ENCODE peak calls at places on chromosomes 11 and 22, in eight cellular contexts. One of them, this sample, is unnamed.
A peak's percentile ranks its signal among the peaks of the same experiment; 100 is the strongest.

GRCh38 chr11:58919561-58919960 is 19.7 kb upstream of the GLYATL1 start:
- DNase-seq in colonic mucosa: no peak
- DNase-seq in epithelial cell of esophagus: no peak
- DNase-seq in RWPE1: no peak
- DNase-seq in cardiac fibroblast: peak; percentile 32
- DNase-seq in GM13977: no peak
- DNase-seq in kidney: no peak
- DNase-seq in astrocyte of the spinal cord: peak; percentile 61
- DNase-seq in this sample: no peak

GRCh38 chr11:8047382-8047781 is 33.6 kb upstream of the TUB start:
- DNase-seq in RWPE1: no peak
- DNase-seq in cardiac fibroblast: no peak
- DNase-seq in GM13977: no peak
- DNase-seq in kidney: no peak
- DNase-seq in astrocyte of the spinal cord: no peak
- DNase-seq in colonic mucosa: no peak
- DNase-seq in epithelial cell of esophagus: no peak
- DNase-seq in this sample: no peak

GRCh38 chr11:9750551-9750950 is 86.7 kb downstream of the SWAP70 start:
- DNase-seq in cardiac fibroblast: no peak
- DNase-seq in epithelial cell of esophagus: peak; percentile 49
- DNase-seq in GM13977: no peak
- DNase-seq in colonic mucosa: no peak
- DNase-seq in RWPE1: no peak
- DNase-seq in kidney: no peak
- DNase-seq in astrocyte of the spinal cord: no peak
- DNase-seq in this sample: no peak

GRCh38 chr11:72023335-72023734 is 24.6 kb downstream of the IL18BP start:
- DNase-seq in epithelial cell of esophagus: peak; percentile 34
- DNase-seq in kidney: no peak
- DNase-seq in astrocyte of the spinal cord: no peak
- DNase-seq in cardiac fibroblast: no peak
- DNase-seq in GM13977: no peak
- DNase-seq in colonic mucosa: no peak
- DNase-seq in RWPE1: no peak
- DNase-seq in this sample: no peak

GRCh38 chr11:9461760-9462134 is 935 bp downstream of the ZNF143 start:
- DNase-seq in astrocyte of the spinal cord: peak; percentile 53
- DNase-seq in kidney: no peak
- DNase-seq in RWPE1: no peak
- DNase-seq in cardiac fibroblast: peak; percentile 43
- DNase-seq in epithelial cell of esophagus: peak; percentile 10
- DNase-seq in colonic mucosa: no peak
- DNase-seq in GM13977: no peak
- DNase-seq in this sample: no peak

GRCh38 chr22:43407591-43407990 is 4.2 kb upstream of the MPPED1 start:
- DNase-seq in cardiac fibroblast: no peak
- DNase-seq in colonic mucosa: no peak
- DNase-seq in kidney: peak; percentile 40
- DNase-seq in astrocyte of the spinal cord: no peak
- DNase-seq in RWPE1: no peak
- DNase-seq in GM13977: no peak
- DNase-seq in epithelial cell of esophagus: no peak
- DNase-seq in this sample: no peak

GRCh38 chr11:101321222-101321621 is 191.6 kb upstream of the PGR start:
- DNase-seq in RWPE1: no peak
- DNase-seq in astrocyte of the spinal cord: no peak
- DNase-seq in cardiac fibroblast: no peak
- DNase-seq in colonic mucosa: no peak
- DNase-seq in kidney: no peak
- DNase-seq in GM13977: no peak
- DNase-seq in epithelial cell of esophagus: peak; percentile 11
- DNase-seq in this sample: no peak

GRCh38 chr11:45578286-45578685 is 87.1 kb downstream of the CHST1 start:
- DNase-seq in GM13977: no peak
- DNase-seq in epithelial cell of esophagus: no peak
- DNase-seq in astrocyte of the spinal cord: no peak
- DNase-seq in RWPE1: no peak
- DNase-seq in colonic mucosa: no peak
- DNase-seq in cardiac fibroblast: no peak
- DNase-seq in kidney: no peak
- DNase-seq in this sample: no peak

GRCh38 chr11:129280027-129280811 is 88.1 kb upstream of the ARHGAP32 start:
- DNase-seq in GM13977: no peak
- DNase-seq in RWPE1: no peak
- DNase-seq in cardiac fibroblast: peak; percentile 42
- DNase-seq in epithelial cell of esophagus: peak; percentile 22
- DNase-seq in colonic mucosa: no peak
- DNase-seq in astrocyte of the spinal cord: peak; percentile 26
- DNase-seq in kidney: no peak
- DNase-seq in this sample: no peak

GRCh38 chr11:74611369-74611861 is 19.0 kb downstream of the POLD3 start:
- DNase-seq in RWPE1: peak; percentile 11
- DNase-seq in epithelial cell of esophagus: peak; percentile 73
- DNase-seq in kidney: no peak
- DNase-seq in cardiac fibroblast: peak; percentile 84
- DNase-seq in astrocyte of the spinal cord: peak; percentile 75
- DNase-seq in GM13977: peak; percentile 20
- DNase-seq in colonic mucosa: no peak
- DNase-seq in this sample: no peak

GRCh38 chr11:74546752-74547151 is 45.6 kb upstream of the POLD3 start:
- DNase-seq in colonic mucosa: peak; percentile 89
- DNase-seq in kidney: no peak
- DNase-seq in RWPE1: peak; percentile 54
- DNase-seq in cardiac fibroblast: no peak
- DNase-seq in astrocyte of the spinal cord: no peak
- DNase-seq in epithelial cell of esophagus: peak; percentile 95
- DNase-seq in GM13977: no peak
- DNase-seq in this sample: no peak

GRCh38 chr22:21564411-21564810 is 3.1 kb upstream of the UBE2L3 start:
- DNase-seq in RWPE1: no peak
- DNase-seq in kidney: no peak
- DNase-seq in epithelial cell of esophagus: no peak
- DNase-seq in GM13977: no peak
- DNase-seq in astrocyte of the spinal cord: no peak
- DNase-seq in colonic mucosa: no peak
- DNase-seq in cardiac fibroblast: no peak
- DNase-seq in this sample: no peak

GRCh38 chr11:100726709-100727108 is 39.6 kb downstream of the ARHGAP42 start:
- DNase-seq in RWPE1: no peak
- DNase-seq in epithelial cell of esophagus: no peak
- DNase-seq in GM13977: no peak
- DNase-seq in colonic mucosa: no peak
- DNase-seq in kidney: no peak
- DNase-seq in astrocyte of the spinal cord: no peak
- DNase-seq in cardiac fibroblast: no peak
- DNase-seq in this sample: no peak

GRCh38 chr11:30960387-30960992 is 374.3 kb upstream of the MPPED2 start:
- DNase-seq in astrocyte of the spinal cord: peak; percentile 54
- DNase-seq in epithelial cell of esophagus: peak; percentile 60
- DNase-seq in GM13977: no peak
- DNase-seq in RWPE1: peak; percentile 5
- DNase-seq in kidney: no peak
- DNase-seq in cardiac fibroblast: peak; percentile 72
- DNase-seq in colonic mucosa: no peak
- DNase-seq in this sample: no peak
- TF ChIP-seq CTCF in astrocyte of the spinal cord: peak; percentile 57
- TF ChIP-seq CTCF in epithelial cell of esophagus: peak; percentile 62
- TF ChIP-seq CTCF in GM13977: peak; percentile 42
- TF ChIP-seq CTCF in RWPE1: peak; percentile 38
- TF ChIP-seq CTCF in kidney: peak; percentile 37
- TF ChIP-seq CTCF in cardiac fibroblast: peak; percentile 57
- TF ChIP-seq CTCF in colonic mucosa: peak; percentile 35
- TF ChIP-seq CTCF in this sample: peak; percentile 85

DNA sequence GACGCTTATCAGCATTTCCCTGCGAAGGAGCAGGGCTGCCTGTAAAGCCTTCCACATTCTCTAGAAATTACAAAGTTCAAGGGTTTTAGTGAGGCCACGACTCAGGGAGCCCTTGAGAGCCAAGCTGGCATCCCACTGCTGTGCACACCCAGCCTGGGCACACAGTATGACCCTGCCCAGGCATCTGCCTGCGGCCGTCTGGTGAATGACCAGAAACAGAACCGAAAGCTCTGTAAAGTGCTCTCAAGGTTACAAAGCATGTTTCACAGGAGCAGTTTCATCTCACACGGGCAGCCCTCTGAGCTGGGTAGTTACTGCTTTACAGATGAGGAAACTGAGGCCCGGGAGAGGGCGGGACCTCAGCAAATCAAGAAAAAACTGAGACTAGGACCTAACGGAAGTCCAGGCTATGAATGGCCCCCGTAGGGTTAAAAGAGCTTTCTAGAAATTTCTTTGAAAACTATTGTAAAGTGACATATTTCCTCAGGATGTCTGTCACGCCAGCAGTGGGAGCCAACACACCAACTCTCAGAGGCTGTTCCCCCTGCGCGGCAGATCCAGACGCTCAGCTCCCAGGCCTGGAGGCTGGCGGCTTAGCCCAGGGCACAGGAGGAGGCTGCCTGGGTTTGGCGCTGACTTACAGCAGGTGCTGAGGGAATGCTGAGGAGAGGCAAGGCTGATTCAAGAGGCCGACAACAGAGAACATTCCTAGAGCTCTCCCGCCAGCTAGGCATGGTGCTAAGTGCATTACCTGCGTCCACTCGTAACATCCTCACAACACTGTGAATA is 7.7 kb upstream of the TCF20 start:
- DNase-seq in astrocyte of the spinal cord: no peak
- DNase-seq in cardiac fibroblast: peak; percentile 11
- DNase-seq in RWPE1: peak; percentile 5
- DNase-seq in epithelial cell of esophagus: peak; percentile 37
- DNase-seq in kidney: peak; percentile 81
- DNase-seq in GM13977: peak; percentile 51
- DNase-seq in colonic mucosa: no peak
- DNase-seq in this sample: peak; percentile 64
- TF ChIP-seq CTCF in astrocyte of the spinal cord: peak; percentile 14
- TF ChIP-seq CTCF in cardiac fibroblast: peak; percentile 2
- TF ChIP-seq CTCF in RWPE1: no peak
- TF ChIP-seq CTCF in epithelial cell of esophagus: peak; percentile 47
- TF ChIP-seq CTCF in kidney: no peak
- TF ChIP-seq CTCF in GM13977: peak; percentile 28
- TF ChIP-seq CTCF in colonic mucosa: peak; percentile 12
- TF ChIP-seq CTCF in this sample: peak; percentile 40

DNA sequence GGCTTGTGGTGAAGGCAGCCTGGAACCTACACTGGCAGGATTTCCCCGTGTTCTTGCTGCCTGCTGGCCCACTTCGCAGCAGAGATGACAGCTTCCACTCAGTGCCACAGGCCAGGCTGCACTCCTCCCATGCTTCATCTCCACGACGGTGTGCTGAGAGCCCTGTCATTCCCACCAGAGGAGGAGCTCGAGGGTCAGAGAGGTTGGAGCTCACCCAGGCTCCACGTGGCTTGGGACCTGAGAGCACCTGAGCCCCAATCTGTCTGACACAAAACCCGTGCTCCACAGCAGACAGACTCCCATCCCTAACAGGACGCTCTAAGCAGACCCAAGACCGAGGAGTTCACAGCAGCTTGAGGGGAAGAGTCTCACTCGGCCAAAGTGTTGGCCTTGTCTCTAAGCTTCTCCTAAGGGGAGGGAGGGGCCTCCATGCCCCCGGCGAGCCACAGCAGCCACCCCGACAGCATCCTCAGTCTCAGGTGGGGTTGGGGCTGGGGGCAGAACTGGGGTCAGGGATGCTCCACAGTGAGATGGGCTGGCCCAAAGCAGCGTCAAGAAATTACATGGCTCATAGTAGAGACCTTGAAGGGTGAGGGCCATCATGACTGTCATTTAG is 10.7 kb downstream of the LRFN4 start:
- DNase-seq in astrocyte of the spinal cord: no peak
- DNase-seq in GM13977: no peak
- DNase-seq in colonic mucosa: no peak
- DNase-seq in RWPE1: no peak
- DNase-seq in cardiac fibroblast: no peak
- DNase-seq in kidney: no peak
- DNase-seq in epithelial cell of esophagus: no peak
- DNase-seq in this sample: no peak
- TF ChIP-seq CTCF in astrocyte of the spinal cord: no peak
- TF ChIP-seq CTCF in GM13977: no peak
- TF ChIP-seq CTCF in colonic mucosa: no peak
- TF ChIP-seq CTCF in RWPE1: no peak
- TF ChIP-seq CTCF in cardiac fibroblast: no peak
- TF ChIP-seq CTCF in kidney: no peak
- TF ChIP-seq CTCF in epithelial cell of esophagus: no peak
- TF ChIP-seq CTCF in this sample: no peak

GRCh38 chr11:67390947-67391303 is 861 bp upstream of the RAD9A start:
- DNase-seq in kidney: no peak
- DNase-seq in epithelial cell of esophagus: no peak
- DNase-seq in GM13977: no peak
- DNase-seq in cardiac fibroblast: no peak
- DNase-seq in RWPE1: no peak
- DNase-seq in astrocyte of the spinal cord: no peak
- DNase-seq in colonic mucosa: no peak
- DNase-seq in this sample: no peak

GRCh38 chr11:67389477-67389876 is 2.3 kb upstream of the RAD9A start:
- DNase-seq in cardiac fibroblast: no peak
- DNase-seq in astrocyte of the spinal cord: no peak
- DNase-seq in RWPE1: no peak
- DNase-seq in kidney: no peak
- DNase-seq in epithelial cell of esophagus: peak; percentile 36
- DNase-seq in GM13977: peak; percentile 68
- DNase-seq in colonic mucosa: peak; percentile 83
- DNase-seq in this sample: no peak

GRCh38 chr11:67392182-67392715 is 463 bp downstream of the RAD9A start:
- DNase-seq in RWPE1: no peak
- DNase-seq in epithelial cell of esophagus: no peak
- DNase-seq in cardiac fibroblast: no peak
- DNase-seq in astrocyte of the spinal cord: no peak
- DNase-seq in GM13977: no peak
- DNase-seq in colonic mucosa: no peak
- DNase-seq in kidney: no peak
- DNase-seq in this sample: no peak

GRCh38 chr11:67393437-67393836 is 1.7 kb downstream of the RAD9A start:
- DNase-seq in epithelial cell of esophagus: no peak
- DNase-seq in RWPE1: no peak
- DNase-seq in kidney: no peak
- DNase-seq in GM13977: no peak
- DNase-seq in cardiac fibroblast: no peak
- DNase-seq in astrocyte of the spinal cord: no peak
- DNase-seq in colonic mucosa: no peak
- DNase-seq in this sample: no peak

DNA sequence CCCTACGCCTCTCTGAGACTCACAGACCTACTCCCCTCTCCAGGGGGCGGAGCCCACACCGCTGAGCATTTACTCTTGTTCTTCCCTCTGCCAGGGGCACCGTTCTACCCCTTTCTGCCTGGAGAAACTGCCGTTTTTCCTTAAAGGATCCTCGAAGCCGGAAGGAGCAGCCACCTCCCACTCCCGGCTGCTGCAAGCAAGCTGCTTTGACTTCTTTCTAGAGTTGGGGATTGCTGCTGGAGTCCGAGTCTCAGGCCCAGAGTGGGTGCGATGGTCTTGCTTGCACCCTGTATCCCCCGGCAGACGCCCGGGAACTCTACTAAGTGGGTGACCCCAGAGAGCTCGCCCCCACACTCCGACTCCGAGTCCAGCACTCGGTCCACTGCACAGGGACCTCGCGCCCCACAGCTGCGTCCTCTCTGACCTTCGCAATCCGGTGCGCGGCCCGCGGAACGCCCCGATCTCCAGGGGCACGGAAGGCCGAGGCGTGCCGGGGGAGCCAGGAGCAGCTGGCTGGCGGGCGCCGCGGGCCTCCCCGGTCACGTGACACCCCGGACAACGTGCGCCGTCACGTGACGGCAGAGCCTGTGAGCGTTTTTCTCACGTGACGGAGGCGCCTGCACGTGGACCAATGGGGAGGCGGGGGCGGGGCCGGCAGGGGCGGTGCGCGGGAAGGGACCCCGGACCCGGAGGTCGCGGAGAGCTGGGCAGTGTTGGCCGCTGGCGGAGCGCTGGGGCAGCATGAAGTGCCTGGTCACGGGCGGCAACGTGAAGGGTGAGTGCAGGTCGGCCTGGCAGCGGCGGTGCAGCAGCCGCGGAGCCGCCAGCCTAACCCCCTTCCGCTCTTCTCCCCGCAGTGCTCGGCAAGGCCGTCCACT is at the start of gene RAD9A:
- DNase-seq in GM13977: peak; percentile 99
- DNase-seq in cardiac fibroblast: peak; percentile 89
- DNase-seq in kidney: peak; percentile 99
- DNase-seq in epithelial cell of esophagus: peak; percentile 94
- DNase-seq in RWPE1: peak; percentile 97
- DNase-seq in astrocyte of the spinal cord: peak; percentile 93
- DNase-seq in colonic mucosa: peak; percentile 97
- DNase-seq in this sample: peak; percentile 96
- TF ChIP-seq CTCF in GM13977: no peak
- TF ChIP-seq CTCF in cardiac fibroblast: no peak
- TF ChIP-seq CTCF in kidney: no peak
- TF ChIP-seq CTCF in epithelial cell of esophagus: no peak
- TF ChIP-seq CTCF in RWPE1: no peak
- TF ChIP-seq CTCF in astrocyte of the spinal cord: no peak
- TF ChIP-seq CTCF in colonic mucosa: no peak
- TF ChIP-seq CTCF in this sample: no peak

This sample was measured in type B pancreatic cell.